ENCODE peak calls at places on chromosomes 1 and 21, in ten cellular contexts. D is uterus, N is tibial nerve, X is lower leg skin, A is heart left ventricle, G is K562, J is ovary, W is upper lobe of left lung, E is right lobe of liver, S is stomach. V is an unnamed sample.

GRCh38 chr1:174839211-174839610 is 160.5 kb upstream of the CACYBP start:
- DNase-seq in S (no peak), J (no peak), E (no peak), X (no peak), N (no peak), A (no peak), G (no peak), W (no peak), D (no peak), V (no peak)

GRCh38 chr1:234212764-234213406 is 160.4 kb upstream of the COA6 start:
- DNase-seq in W (no peak), N (no peak), D (no peak), J (no peak), A (no peak), S (no peak), E (no peak), G (peak), X (no peak), V (no peak)

GRCh38 chr21:45516071-45516670 is 26.1 kb downstream of the SLC19A1 start:
- DNase-seq in S (no peak), W (peak), J (peak), N (no peak), A (no peak), E (peak), X (no peak), G (no peak), D (no peak), V (no peak)

GRCh38 chr1:94623560-94624148 is 82.1 kb upstream of the F3 start:
- DNase-seq in G (no peak), D (no peak), S (no peak), A (no peak), N (no peak), E (no peak), W (no peak), J (no peak), X (no peak), V (peak)

GRCh38 chr1:187626056-187626455 is 797.3 kb downstream of the PLA2G4A start:
- DNase-seq in W (no peak), G (no peak), N (no peak), A (no peak), D (no peak), E (no peak), J (no peak), X (no peak), S (no peak), V (no peak)

GRCh38 chr1:101026394-101026788 is 807 bp upstream of the DPH5 start:
- DNase-seq in D (no peak), E (no peak), N (no peak), G (no peak), X (no peak), W (no peak), A (no peak), J (no peak), S (no peak), V (no peak)

GRCh38 chr21:20971296-20971921 is 26.8 kb upstream of the NCAM2 start:
- DNase-seq in E (no peak), N (peak), D (no peak), G (peak), S (no peak), J (no peak), A (no peak), W (no peak), X (peak), V (no peak)

GRCh38 chr21:28142692-28143091 is 850.0 kb downstream of the LTN1 start:
- DNase-seq in D (no peak), E (no peak), J (no peak), W (no peak), A (no peak), N (no peak), G (no peak), S (no peak), X (peak), V (no peak)

GRCh38 chr1:188889166-188889565 is 1588.5 kb downstream of the BRINP3 start:
- DNase-seq in S (no peak), G (no peak), N (no peak), J (no peak), E (no peak), D (no peak), A (no peak), W (no peak), X (no peak), V (no peak)

GRCh38 chr1:234083460-234083859 is 179.0 kb downstream of the SLC35F3 start:
- DNase-seq in S (no peak), W (no peak), N (no peak), G (no peak), E (no peak), A (no peak), J (no peak), D (no peak), X (no peak), V (no peak)

GRCh38 chr1:164263540-164263939 is 295.4 kb upstream of the PBX1 start:
- DNase-seq in X (no peak), N (no peak), G (no peak), J (no peak), S (no peak), A (no peak), E (no peak), W (no peak), D (no peak), V (no peak)

GRCh38 chr1:81804320-81804719 is 3.6 kb downstream of the ADGRL2 start:
- DNase-seq in N (no peak), A (no peak), X (no peak), E (no peak), J (no peak), W (no peak), S (no peak), D (no peak), G (no peak), V (no peak)

GRCh38 chr1:227749225-227749624 is 14.0 kb downstream of the SNAP47 start:
- DNase-seq in G (no peak), W (no peak), J (peak), A (no peak), N (no peak), D (no peak), S (no peak), E (no peak), X (no peak), V (no peak)

GRCh38 chr1:151693057-151693651 is 23.4 kb downstream of the CELF3 start:
- DNase-seq in D (no peak), E (no peak), A (no peak), W (no peak), J (no peak), S (no peak), N (no peak), G (peak), X (no peak), V (no peak)

GRCh38 chr1:201888282-201889033 is at the start of gene SHISA4:
- DNase-seq in J (peak), E (peak), X (peak), D (peak), W (peak), A (peak), S (peak), G (peak), N (peak), V (peak)

GRCh38 chr1:184953600-184954219 is 20.6 kb downstream of the NIBAN1 start:
- DNase-seq in S (no peak), D (no peak), W (no peak), G (no peak), E (no peak), A (no peak), N (no peak), X (no peak), J (no peak), V (no peak)

GRCh38 chr1:150066838-150067183 is 765 bp upstream of the VPS45 start:
- DNase-seq in D (no peak), S (peak), J (peak), X (no peak), W (peak), G (peak), N (no peak), E (peak), A (peak), V (no peak)

GRCh38 chr1:225824522-225824921 is 14.6 kb downstream of the EPHX1 start:
- DNase-seq in X (no peak), A (no peak), G (no peak), J (no peak), E (no peak), W (peak), N (no peak), S (no peak), D (no peak), V (no peak)

GRCh38 chr1:188295157-188295556 is 1466.4 kb downstream of the PLA2G4A start:
- DNase-seq in D (no peak), E (no peak), S (no peak), W (no peak), A (no peak), J (no peak), X (no peak), G (no peak), N (no peak), V (no peak)

GRCh38 chr21:34524671-34525601 is 12.9 kb upstream of the KCNE1 start:
- DNase-seq in S (no peak), X (no peak), A (no peak), N (no peak), W (no peak), G (no peak), J (no peak), D (peak), E (no peak), V (no peak)

GRCh38 chr1:53346007-53346813 is 18.3 kb upstream of the LRP8 start:
- DNase-seq in A (peak), N (no peak), S (peak), W (no peak), D (no peak), J (no peak), X (no peak), E (peak), G (no peak), V (no peak)

GRCh38 chr1:106063510-106063909 is 993.0 kb upstream of the PRMT6 start:
- DNase-seq in D (no peak), J (no peak), A (no peak), X (no peak), S (no peak), N (no peak), W (no peak), G (no peak), E (no peak), V (no peak)

GRCh38 chr1:200042119-200042436 is 14.6 kb downstream of the NR5A2 start:
- DNase-seq in J (no peak), E (no peak), W (peak), X (no peak), S (no peak), G (no peak), A (no peak), D (no peak), N (no peak), V (no peak)

GRCh38 chr1:234776256-234776874 is 166.4 kb upstream of the IRF2BP2 start:
- DNase-seq in E (no peak), S (peak), G (no peak), A (no peak), D (no peak), W (peak), X (no peak), N (no peak), J (no peak), V (peak)

GRCh38 chr1:12088607-12089006 is 25.5 kb downstream of the TNFRSF8 start:
- DNase-seq in W (no peak), E (no peak), S (peak), X (no peak), D (no peak), A (peak), J (no peak), G (no peak), N (no peak), V (no peak)

GRCh38 chr1:8663090-8663802 is 154.2 kb downstream of the RERE start:
- DNase-seq in E (no peak), J (no peak), D (no peak), W (no peak), G (no peak), N (no peak), X (no peak), A (no peak), S (no peak), V (no peak)

GRCh38 chr1:68624233-68624632 is 127.4 kb upstream of the DEPDC1 start:
- DNase-seq in X (no peak), N (no peak), J (no peak), G (no peak), A (no peak), D (no peak), W (no peak), S (no peak), E (no peak), V (no peak)

GRCh38 chr1:204098683-204099082 is 25.8 kb downstream of the SOX13 start:
- DNase-seq in G (no peak), A (no peak), X (no peak), E (no peak), D (no peak), N (no peak), S (no peak), J (no peak), W (no peak), V (no peak)

GRCh38 chr1:209105769-209106168 is 477.7 kb upstream of the CAMK1G start:
- DNase-seq in N (no peak), X (no peak), D (no peak), W (no peak), G (no peak), E (no peak), A (no peak), J (no peak), S (no peak), V (no peak)

GRCh38 chr1:178768423-178768822 is 43.4 kb downstream of the RALGPS2 start:
- DNase-seq in E (no peak), X (no peak), A (no peak), W (no peak), D (no peak), N (no peak), S (no peak), J (no peak), G (peak), V (no peak)

GRCh38 chr1:111199881-111200801 is at the start of gene DENND2D:
- DNase-seq in N (peak), W (no peak), D (no peak), A (peak), J (no peak), S (peak), G (no peak), E (peak), X (peak), V (peak)

GRCh38 chr1:34740161-34740875 is 14.5 kb upstream of the GJB5 start:
- DNase-seq in W (peak), E (no peak), X (no peak), J (no peak), N (no peak), A (no peak), S (no peak), G (peak), D (no peak), V (no peak)

GRCh38 chr1:84352298-84353106 is 45.8 kb upstream of the DNASE2B start:
- DNase-seq in A (no peak), W (no peak), D (no peak), G (no peak), N (no peak), X (no peak), J (no peak), E (no peak), S (no peak), V (no peak)

GRCh38 chr21:38365521-38365920 is 108.7 kb downstream of the KCNJ15 start:
- DNase-seq in J (no peak), S (no peak), G (no peak), D (no peak), E (no peak), W (no peak), A (no peak), X (no peak), N (no peak), V (no peak)

GRCh38 chr1:29490204-29490934 is 254.0 kb downstream of the PTPRU start:
- DNase-seq in D (no peak), N (no peak), W (no peak), S (no peak), E (no peak), J (no peak), X (no peak), G (no peak), A (no peak), V (no peak)

GRCh38 chr1:27600500-27601175 is 3.3 kb downstream of the AHDC1 start:
- DNase-seq in D (no peak), A (no peak), N (no peak), J (no peak), E (no peak), G (peak), S (no peak), W (no peak), X (no peak), V (no peak)

GRCh38 chr1:12163210-12163609 is 3.6 kb upstream of the TNFRSF1B start:
- DNase-seq in W (no peak), N (no peak), G (no peak), X (no peak), D (no peak), A (no peak), J (no peak), E (no peak), S (no peak), V (no peak)

GRCh38 chr1:32863516-32864245 is 7.0 kb downstream of the FNDC5 start:
- DNase-seq in G (no peak), W (no peak), N (no peak), S (no peak), A (no peak), E (no peak), J (no peak), X (no peak), D (no peak), V (no peak)

DNA sequence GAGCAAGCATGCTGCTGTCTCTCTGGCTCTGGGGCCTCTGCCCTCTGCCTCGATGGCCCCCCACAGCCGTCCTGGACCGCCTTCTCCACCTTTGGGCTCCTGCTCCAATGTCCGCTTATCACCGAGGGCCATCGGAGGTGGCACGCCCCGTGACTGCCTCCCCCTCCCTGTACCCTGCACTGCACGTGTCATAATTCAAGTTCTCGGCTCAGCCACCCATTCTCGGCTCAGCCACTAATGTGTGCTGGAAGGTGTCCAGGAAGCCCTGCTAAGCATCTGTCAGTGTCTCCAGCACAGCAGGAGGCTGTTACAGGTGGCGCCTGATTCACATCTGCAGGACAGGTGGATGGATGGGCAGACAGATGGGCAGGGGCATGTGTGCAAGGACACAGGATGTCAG is 45.5 kb downstream of the TP73 start:
- DNase-seq in J (no peak), D (no peak), A (no peak), E (no peak), W (no peak), S (no peak), N (no peak), G (no peak), X (no peak), V (no peak)
- H3K4me3 ChIP-seq in J (no peak), D (no peak), A (no peak), E (no peak), W (no peak), S (no peak), N (no peak), G (no peak), X (no peak), V (no peak)

GRCh38 chr1:91338501-91338900 is 66.1 kb downstream of the HFM1 start:
- DNase-seq in A (no peak), D (no peak), E (no peak), S (no peak), W (peak), N (no peak), J (no peak), G (no peak), X (no peak), V (no peak)
- TF ChIP-seq POLR2A in A (no peak), D (no peak), E (no peak), S (no peak), W (no peak), N (no peak), J (no peak), G (no peak), X (no peak), V (no peak)

GRCh38 chr1:157487430-157487829 is 64.9 kb downstream of the FCRL5 start:
- DNase-seq in J (no peak), A (no peak), D (no peak), W (no peak), N (no peak), E (no peak), S (no peak), G (no peak), X (no peak), V (no peak)

GRCh38 chr1:157495285-157495684 is 57.0 kb downstream of the FCRL5 start:
- DNase-seq in E (no peak), W (no peak), A (no peak), D (no peak), N (no peak), G (no peak), J (no peak), S (no peak), X (no peak), V (no peak)

GRCh38 chr1:157494093-157494492 is 58.2 kb downstream of the FCRL5 start:
- DNase-seq in S (no peak), X (no peak), D (no peak), N (no peak), A (no peak), E (no peak), J (no peak), G (no peak), W (no peak), V (no peak)

GRCh38 chr1:157488160-157488559 is 64.2 kb downstream of the FCRL5 start:
- DNase-seq in G (no peak), N (no peak), X (no peak), W (no peak), E (no peak), A (no peak), D (no peak), J (no peak), S (no peak), V (no peak)

GRCh38 chr1:157490337-157491165 is 61.8 kb downstream of the FCRL5 start:
- DNase-seq in D (peak), N (peak), A (peak), S (peak), E (peak), X (peak), J (no peak), G (peak), W (peak), V (peak)
- H3K4me3 ChIP-seq in D (no peak), N (no peak), A (no peak), S (no peak), E (no peak), X (no peak), J (no peak), G (no peak), W (no peak), V (no peak)

GRCh38 chr1:224357626-224358124 is 996 bp downstream of the CNIH4 start:
- DNase-seq in D (no peak), N (peak), E (no peak), W (no peak), G (peak), S (no peak), J (no peak), A (no peak), X (no peak), V (no peak)
- TF ChIP-seq POLR2A in D (no peak), N (no peak), E (peak), W (no peak), G (no peak), S (no peak), J (no peak), A (no peak), X (no peak), V (no peak)

V was measured in adrenal gland.